ENCODE peak calls at places on chromosomes 1 and 21, in six cellular contexts. V is hepatocyte, M is IMR-90, B is fibroblast of lung, A is H1, Q is HepG2. N is an unnamed sample. For H4K20me1, the result is how much of the 10 kb centered on the place peaks cover.

GRCh38 chr1:208534979-208535378 is 290.8 kb upstream of the PLXNA2 start:
- DNase-seq in M (no peak), A (no peak), B (no peak), Q (no peak), V (no peak), N (no peak)

GRCh38 chr1:233304489-233305102 is 9.1 kb upstream of the PCNX2 start:
- DNase-seq in V (peak), B (peak), A (no peak), M (peak), Q (no peak), N (no peak)

GRCh38 chr1:200372095-200372884 is 37.5 kb downstream of the ZNF281 start:
- DNase-seq in B (peak), Q (peak), M (peak), V (peak), A (peak), N (peak)

GRCh38 chr1:228429007-228429406 is 12.3 kb upstream of the TRIM17 start:
- DNase-seq in B (no peak), Q (no peak), V (no peak), M (no peak), A (no peak), N (no peak)

GRCh38 chr1:199774433-199775089 is 252.9 kb upstream of the NR5A2 start:
- DNase-seq in B (peak), Q (no peak), M (peak), V (no peak), A (no peak), N (peak)

GRCh38 chr1:47584249-47584648 is 146.4 kb downstream of the FOXD2 start:
- DNase-seq in M (no peak), A (no peak), Q (no peak), B (no peak), V (no peak), N (no peak)

GRCh38 chr1:191695865-191696264 is 462.4 kb upstream of the RGS18 start:
- DNase-seq in M (no peak), A (no peak), B (peak), V (no peak), Q (no peak), N (no peak)

GRCh38 chr1:188043536-188044245 is 1214.9 kb downstream of the PLA2G4A start:
- DNase-seq in B (no peak), M (no peak), A (no peak), V (no peak), Q (no peak), N (no peak)

GRCh38 chr1:60596791-60597748 is 485.3 kb upstream of the NFIA start:
- DNase-seq in B (no peak), M (no peak), Q (no peak), V (no peak), A (no peak), N (peak)

GRCh38 chr21:41032536-41032935 is 135.4 kb upstream of the BACE2 start:
- DNase-seq in B (no peak), Q (no peak), A (no peak), M (no peak), V (no peak), N (peak)

GRCh38 chr1:45911634-45912033 is 108.2 kb downstream of the MAST2 start:
- DNase-seq in Q (no peak), B (no peak), A (no peak), V (no peak), M (no peak), N (no peak)

GRCh38 chr21:36710729-36711048 is 11.8 kb downstream of the SIM2 start:
- DNase-seq in B (no peak), Q (no peak), V (no peak), M (no peak), A (no peak), N (no peak)

GRCh38 chr21:25373126-25374082 is 233.9 kb downstream of the MRPL39 start:
- DNase-seq in A (no peak), V (no peak), M (no peak), B (no peak), Q (no peak), N (peak)

GRCh38 chr21:44790401-44790800 is 11.2 kb downstream of the UBE2G2 start:
- DNase-seq in A (no peak), M (no peak), B (no peak), Q (no peak), V (no peak), N (no peak)
- H4K20me1 ChIP-seq in A (under half), M (half or more), B (under half), Q (under half), V (under half), N (half or more)

GRCh38 chr1:8343464-8344001 is 25.6 kb downstream of the SLC45A1 start:
- DNase-seq in A (no peak), V (peak), M (peak), Q (peak), B (peak), N (peak)

GRCh38 chr1:8343044-8343443 is 25.1 kb downstream of the SLC45A1 start:
- DNase-seq in V (no peak), B (no peak), A (no peak), M (no peak), Q (no peak), N (no peak)

GRCh38 chr1:8344893-8345507 is 27.1 kb downstream of the SLC45A1 start:
- DNase-seq in B (no peak), V (no peak), A (no peak), Q (no peak), M (no peak), N (no peak)

GRCh38 chr1:8340456-8340855 is 22.5 kb downstream of the SLC45A1 start:
- DNase-seq in M (no peak), V (no peak), A (no peak), B (no peak), Q (no peak), N (no peak)

GRCh38 chr1:8342325-8342724 is 24.4 kb downstream of the SLC45A1 start:
- DNase-seq in A (no peak), B (peak), Q (peak), M (peak), V (no peak), N (peak)
- TF ChIP-seq CTCF in A (no peak), B (peak), Q (peak), M (no peak), V (no peak), N (no peak)

DNA sequence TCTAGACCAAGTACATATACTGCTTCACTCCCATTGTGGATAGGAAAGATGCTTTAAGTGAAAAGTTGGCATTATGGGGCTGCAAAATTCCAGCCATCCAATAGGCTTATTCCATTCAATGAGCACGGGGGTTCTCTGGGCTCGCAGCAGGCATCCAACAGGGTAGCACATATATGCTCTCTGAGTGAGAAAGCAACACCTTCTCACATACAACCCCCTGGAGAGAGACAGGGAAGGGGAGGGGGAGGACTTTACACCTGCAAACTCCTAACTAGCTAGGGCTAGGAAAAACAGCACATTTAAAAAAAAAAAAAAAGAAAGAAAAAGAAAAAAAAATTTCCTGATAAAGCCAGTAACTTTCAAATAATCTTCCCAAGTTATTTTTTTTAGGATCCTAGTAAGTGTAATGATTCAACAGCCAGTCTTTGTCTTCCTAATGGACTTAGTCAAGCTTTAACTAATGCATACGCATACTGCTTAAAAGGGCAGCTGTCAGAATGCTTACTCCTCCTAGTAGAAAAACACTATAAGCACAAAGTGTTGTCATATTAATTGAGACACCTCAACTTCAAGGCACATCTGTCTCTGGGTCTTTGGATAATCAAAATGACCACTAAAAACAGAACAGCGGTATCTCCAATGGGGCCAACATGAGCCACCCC is 18.7 kb downstream of the PSMB2 start:
- DNase-seq in Q (no peak), V (no peak), M (no peak), A (no peak), B (no peak), N (no peak)
- H4K20me1 ChIP-seq in Q (under half), V (under half), M (under half), A (under half), B (under half), N (half or more)

GRCh38 chr21:28781602-28782274 is 210.9 kb downstream of the LTN1 start:
- DNase-seq in B (peak), M (peak), A (no peak), V (peak), Q (peak), N (no peak)
- TF ChIP-seq CTCF in B (peak), M (peak), A (peak), V (peak), Q (peak), N (peak)

GRCh38 chr1:93990010-93990409 is 80.8 kb upstream of the GCLM start:
- DNase-seq in Q (no peak), M (no peak), A (no peak), B (no peak), V (no peak), N (no peak)

GRCh38 chr1:93993731-93994130 is 84.5 kb upstream of the GCLM start:
- DNase-seq in A (no peak), V (no peak), M (no peak), B (no peak), Q (no peak), N (peak)

GRCh38 chr1:93991269-93991668 is 82.0 kb upstream of the GCLM start:
- DNase-seq in Q (no peak), V (no peak), M (no peak), A (no peak), B (no peak), N (no peak)

GRCh38 chr1:93992954-93993353 is 83.7 kb upstream of the GCLM start:
- DNase-seq in V (no peak), M (no peak), A (no peak), B (no peak), Q (no peak), N (no peak)

DNA sequence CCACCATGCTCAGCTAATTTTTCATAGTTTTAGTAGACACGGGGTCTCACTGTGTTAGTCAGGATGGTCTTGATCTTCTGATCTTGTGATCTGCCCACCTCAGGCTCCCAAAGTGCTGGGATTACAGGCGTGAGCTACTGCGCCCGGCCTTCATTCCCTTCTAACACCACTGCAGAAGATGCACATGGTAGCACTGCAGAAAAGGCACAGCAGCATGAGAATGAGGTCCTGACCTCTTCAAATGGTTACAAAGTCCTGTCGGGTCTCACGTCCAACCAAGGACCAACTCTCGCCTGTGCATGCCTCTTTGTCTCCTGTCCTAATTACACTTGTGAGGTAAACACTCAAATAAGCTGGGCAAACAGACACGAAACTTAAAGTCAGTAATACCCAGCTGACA is 83.0 kb upstream of the GCLM start:
- DNase-seq in B (no peak), Q (no peak), V (no peak), M (no peak), A (no peak), N (no peak)
- H4K20me1 ChIP-seq in B (under half), Q (under half), V (under half), M (under half), A (under half), N (under half)